ENCODE peak calls at places on chromosomes 2 and 18, in five cellular contexts. F, V, D, C and A are unnamed samples.

GRCh38 chr2:10141736-10142639 is 19.4 kb downstream of the RRM2 start:
- DNase-seq in F (no peak), V (no peak), D (no peak), C (peak), A (no peak)

GRCh38 chr18:49305688-49306336 is 154.6 kb downstream of the DYM start:
- DNase-seq in F (no peak), V (no peak), D (peak), C (no peak), A (no peak)

GRCh38 chr2:172196768-172197322 is 94.1 kb upstream of the DLX2 start:
- DNase-seq in F (no peak), V (no peak), D (peak), C (no peak), A (no peak)

GRCh38 chr18:32804126-32804888 is 31.5 kb upstream of the KLHL14 start:
- DNase-seq in F (no peak), V (no peak), D (no peak), C (no peak), A (no peak)

GRCh38 chr2:86704482-86704971 is 15.6 kb upstream of the RMND5A start:
- DNase-seq in F (no peak), V (no peak), D (peak), C (no peak), A (no peak)

GRCh38 chr2:104758199-104758620 is 95.7 kb upstream of the POU3F3 start:
- DNase-seq in F (no peak), V (no peak), D (peak), C (no peak), A (no peak)

GRCh38 chr18:62976227-62976626 is 260.9 kb downstream of the PHLPP1 start:
- DNase-seq in F (no peak), V (no peak), D (peak), C (no peak), A (no peak)

GRCh38 chr2:204900910-204901309 is 355.6 kb downstream of the PARD3B start:
- DNase-seq in F (no peak), V (no peak), D (peak), C (no peak), A (no peak)

GRCh38 chr2:38600242-38600891 is 2.4 kb downstream of the HNRNPLL start:
- DNase-seq in F (no peak), V (no peak), D (no peak), C (peak), A (no peak)

GRCh38 chr2:147632193-147632592 is 212.6 kb upstream of the ACVR2A start:
- DNase-seq in F (no peak), V (no peak), D (no peak), C (no peak), A (no peak)

GRCh38 chr2:224584111-224584764 is 925 bp downstream of the CUL3 start:
- DNase-seq in F (no peak), V (no peak), D (no peak), C (peak), A (no peak)

GRCh38 chr2:62868947-62869346 is 163.4 kb downstream of the EHBP1 start:
- DNase-seq in F (no peak), V (no peak), D (no peak), C (no peak), A (no peak)

GRCh38 chr2:63537306-63537705 is 51.0 kb downstream of the WDPCP start:
- DNase-seq in F (no peak), V (no peak), D (peak), C (no peak), A (no peak)

GRCh38 chr2:163682695-163683094 is 53.1 kb downstream of the FIGN start:
- DNase-seq in F (no peak), V (no peak), D (peak), C (no peak), A (no peak)

GRCh38 chr2:157725856-157726255 is 97.2 kb upstream of the ACVR1C start:
- DNase-seq in F (no peak), V (no peak), D (no peak), C (no peak), A (no peak)

GRCh38 chr2:74450570-74451190 is 4.2 kb upstream of the INO80B start:
- DNase-seq in F (no peak), V (no peak), D (no peak), C (no peak), A (no peak)

GRCh38 chr2:202172439-202173191 is 65.8 kb downstream of the SUMO1 start:
- DNase-seq in F (no peak), V (no peak), D (no peak), C (no peak), A (no peak)

GRCh38 chr2:197777823-197778407 is 7.2 kb downstream of the BOLL start:
- DNase-seq in F (no peak), V (no peak), D (no peak), C (peak), A (no peak)

GRCh38 chr2:75010571-75010970 is 52.1 kb downstream of the POLE4 start:
- DNase-seq in F (no peak), V (no peak), D (no peak), C (no peak), A (no peak)

GRCh38 chr2:16664809-16665745 is 557 bp downstream of the CYRIA start:
- DNase-seq in F (no peak), V (no peak), D (no peak), C (no peak), A (no peak)

GRCh38 chr2:130920417-130921030 is 83.8 kb downstream of the ARHGEF4 start:
- DNase-seq in F (no peak), V (peak), D (no peak), C (peak), A (peak)

DNA sequence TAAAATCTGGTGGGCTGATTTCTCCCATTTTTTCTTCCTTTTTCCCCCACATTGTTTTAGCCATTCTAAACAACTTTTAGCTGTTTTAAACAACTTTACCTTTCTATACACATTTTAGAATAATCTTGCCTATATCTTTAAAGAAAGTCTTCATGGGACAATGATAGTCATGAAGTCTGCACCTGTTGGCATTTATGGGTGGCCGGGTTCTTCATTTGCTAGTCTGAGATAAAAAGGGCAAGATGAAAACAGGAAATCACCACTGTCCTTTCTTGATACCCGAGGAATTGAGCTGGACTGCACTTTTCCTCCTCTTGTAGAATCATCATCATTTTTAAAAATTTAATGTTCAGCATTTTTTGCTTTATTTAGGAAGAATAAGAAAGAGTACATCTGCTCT is 104.5 kb downstream of the ATP9B start:
- DNase-seq in F (no peak), V (no peak), D (no peak), C (no peak), A (no peak)
- TF ChIP-seq CTCF in F (no peak), V (no peak), D (no peak), C (no peak), A (no peak)

GRCh38 chr2:241267249-241268067 is 48.0 kb downstream of the HDLBP start:
- DNase-seq in F (no peak), V (no peak), D (no peak), C (no peak), A (no peak)
- TF ChIP-seq CTCF in F (no peak), V (no peak), D (no peak), C (no peak), A (no peak)

DNA sequence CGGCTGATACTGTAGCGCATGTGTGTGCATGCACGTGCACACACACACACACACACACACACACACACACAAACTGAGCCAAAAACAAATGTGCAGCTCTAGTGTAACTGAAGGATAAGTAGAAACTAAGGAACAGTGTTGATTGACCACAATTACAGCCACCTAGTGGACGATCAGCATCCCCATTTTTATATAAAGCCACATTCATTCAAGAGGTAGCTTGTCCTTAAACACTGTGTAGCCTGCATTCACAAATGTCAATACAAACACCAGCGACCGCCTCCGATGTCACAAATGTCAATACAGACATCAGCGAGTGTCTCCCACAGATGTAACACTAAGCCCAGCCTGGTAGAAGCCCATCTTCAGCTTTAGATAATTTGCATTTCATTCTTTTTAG is 167.4 kb downstream of the PTGR3 start:
- DNase-seq in F (no peak), V (no peak), D (no peak), C (no peak), A (no peak)
- TF ChIP-seq CTCF in F (no peak), V (no peak), D (peak), C (no peak), A (peak)

DNA sequence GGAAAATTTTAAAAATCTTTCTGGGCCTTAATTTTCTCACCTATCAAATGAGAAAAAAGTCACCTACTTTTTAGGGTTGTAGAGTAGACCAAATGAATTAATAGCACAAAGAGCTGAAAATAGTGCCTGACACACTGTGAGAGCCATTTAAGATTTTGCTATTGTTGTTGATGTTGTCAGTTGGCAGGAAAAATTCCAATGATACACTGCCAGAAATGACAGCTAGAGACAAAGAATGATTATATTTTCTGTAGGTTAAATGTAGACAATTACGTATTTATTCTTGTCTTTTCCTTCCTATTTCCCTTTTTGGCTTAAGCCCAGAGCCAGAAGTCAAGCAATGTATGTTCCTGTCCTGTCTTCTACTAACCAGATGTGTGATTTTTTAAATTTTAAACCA is 17.2 kb downstream of the NRXN1 start:
- DNase-seq in F (no peak), V (no peak), D (no peak), C (no peak), A (no peak)
- TF ChIP-seq CTCF in F (no peak), V (no peak), D (no peak), C (no peak), A (no peak)